ENCODE peak calls at places on chromosomes 7 and 10, in nine cellular contexts. H is lower lobe of right lung, Y is K562, S is coronary artery, Z is HCT116, K is adrenal gland, E is breast epithelium, J is IMR-90, G is RWPE1. D is an unnamed sample.

GRCh38 chr7:55193245-55193644 is 171.9 kb upstream of the LANCL2 start:
- DNase-seq in H (no peak), E (peak), Z (no peak), K (no peak), Y (no peak), J (peak), G (no peak), S (peak), D (no peak)

GRCh38 chr10:12965571-12965970 is 35.9 kb downstream of the CCDC3 start:
- DNase-seq in K (no peak), S (no peak), E (no peak), G (no peak), J (peak), Z (no peak), Y (no peak), H (no peak), D (no peak)

GRCh38 chr10:132066186-132066585 is 440 bp downstream of the JAKMIP3 start:
- DNase-seq in G (no peak), Z (no peak), S (peak), J (no peak), E (no peak), H (no peak), K (no peak), Y (no peak), D (no peak)

GRCh38 chr7:94056796-94057207 is 52.6 kb upstream of the BET1 start:
- DNase-seq in S (no peak), G (peak), K (no peak), E (no peak), Z (no peak), Y (no peak), J (peak), H (no peak), D (no peak)

GRCh38 chr10:43361532-43362190 is 9.8 kb upstream of the FXYD4 start:
- DNase-seq in Z (no peak), H (no peak), G (no peak), J (no peak), E (no peak), Y (no peak), S (no peak), K (no peak), D (no peak)

GRCh38 chr7:66423729-66424128 is 205.0 kb upstream of the KCTD7 start:
- DNase-seq in Y (no peak), K (no peak), G (no peak), E (no peak), J (no peak), H (no peak), Z (no peak), S (no peak), D (no peak)

GRCh38 chr10:125096371-125096770 is 64.0 kb downstream of the CTBP2 start:
- DNase-seq in E (no peak), Y (no peak), S (no peak), K (no peak), J (no peak), H (no peak), G (peak), Z (no peak), D (no peak)

GRCh38 chr7:17971392-17971791 is 31.1 kb upstream of the SNX13 start:
- DNase-seq in S (no peak), H (no peak), J (peak), E (no peak), Z (no peak), K (no peak), G (peak), Y (no peak), D (no peak)

DNA sequence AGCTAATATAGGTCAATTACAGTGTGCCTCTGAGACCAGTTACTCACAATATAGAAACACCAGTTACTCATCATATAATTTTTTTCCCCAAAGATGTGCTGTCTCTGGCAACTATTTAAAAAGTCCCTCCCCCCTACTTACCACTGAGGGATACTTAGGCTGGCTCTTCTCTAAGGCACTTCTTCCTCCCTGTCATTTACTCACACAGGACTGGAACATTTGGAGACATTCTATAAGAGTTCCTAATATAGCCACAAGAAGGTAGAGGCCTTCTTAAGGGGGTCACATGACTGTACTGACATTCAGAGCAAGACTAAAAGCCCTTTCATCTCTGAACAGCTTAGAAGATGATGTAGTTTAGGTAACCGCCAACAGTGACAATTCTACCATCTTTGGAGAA is 44.4 kb upstream of the SLIT1 start:
- DNase-seq in K (no peak), G (no peak), Y (no peak), H (no peak), Z (no peak), J (peak), S (no peak), E (no peak), D (no peak)
- TF ChIP-seq CTCF in K (no peak), G (no peak), Y (no peak), H (no peak), Z (no peak), J (no peak), S (no peak), E (no peak), D (no peak)

GRCh38 chr10:78626471-78626870 is 442.3 kb upstream of the ZMIZ1 start:
- DNase-seq in E (no peak), K (no peak), J (no peak), Z (no peak), H (no peak), S (no peak), Y (no peak), G (no peak), D (no peak)
- H3K27ac ChIP-seq in E (no peak), K (no peak), J (no peak), Z (no peak), H (no peak), S (no peak), Y (no peak), G (no peak), D (no peak)

GRCh38 chr7:12477620-12478019 is 74.0 kb upstream of the VWDE start:
- DNase-seq in J (no peak), H (no peak), G (no peak), E (no peak), S (no peak), Z (no peak), Y (no peak), K (no peak), D (no peak)
- TF ChIP-seq CTCF in J (no peak), H (no peak), G (no peak), E (no peak), S (no peak), Z (no peak), Y (no peak), K (no peak), D (no peak)

GRCh38 chr10:63707254-63707910 is 186.2 kb downstream of the REEP3 start:
- DNase-seq in S (no peak), G (peak), Y (peak), H (no peak), K (no peak), E (no peak), J (peak), Z (peak), D (no peak)
- H3K27ac ChIP-seq in S (peak), G (no peak), Y (peak), H (peak), K (peak), E (peak), J (no peak), Z (peak), D (no peak)

DNA sequence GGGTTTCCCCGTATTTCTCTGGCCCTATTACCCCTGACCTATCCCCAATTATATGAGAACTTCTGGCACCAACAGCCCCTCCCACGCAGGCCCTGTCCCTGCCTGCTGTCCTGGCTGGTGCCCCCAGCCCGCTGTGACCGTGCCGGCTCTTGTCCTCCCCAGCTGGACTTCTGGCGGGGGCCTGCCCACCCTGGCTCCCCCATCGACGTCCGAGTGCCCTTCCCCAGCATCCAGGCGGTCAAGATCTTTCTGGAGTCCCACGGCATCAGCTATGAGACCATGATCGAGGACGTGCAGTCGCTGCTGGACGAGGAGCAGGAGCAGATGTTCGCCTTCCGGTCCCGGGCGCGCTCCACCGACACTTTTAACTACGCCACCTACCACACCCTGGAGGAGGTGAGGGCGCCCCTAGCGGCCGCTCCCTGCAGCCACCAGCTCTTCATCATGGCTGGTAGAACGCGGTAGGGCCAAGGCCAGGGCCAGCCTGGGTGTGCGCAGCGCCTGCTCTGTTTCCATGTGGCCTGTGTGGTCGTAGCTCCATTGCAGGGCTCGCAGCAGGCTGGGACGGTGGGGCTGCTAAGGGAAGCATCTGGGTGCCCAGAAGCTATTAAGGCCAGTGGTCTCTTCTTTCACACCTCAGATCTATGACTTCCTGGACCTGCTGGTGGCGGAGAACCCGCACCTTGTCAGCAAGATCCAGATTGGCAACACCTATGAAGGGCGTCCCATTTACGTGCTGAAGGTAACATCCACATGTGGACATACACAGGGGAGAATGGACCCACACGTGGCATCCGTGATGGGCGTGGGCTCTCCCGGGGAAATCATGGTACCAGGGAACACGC is 1.4 kb downstream of the CPA1 start:
- DNase-seq in S (peak), Z (no peak), E (peak), G (no peak), K (no peak), J (no peak), H (no peak), Y (peak), D (no peak)
- TF ChIP-seq CTCF in S (no peak), Z (peak), E (no peak), G (no peak), K (no peak), J (no peak), H (no peak), Y (peak), D (no peak)

DNA sequence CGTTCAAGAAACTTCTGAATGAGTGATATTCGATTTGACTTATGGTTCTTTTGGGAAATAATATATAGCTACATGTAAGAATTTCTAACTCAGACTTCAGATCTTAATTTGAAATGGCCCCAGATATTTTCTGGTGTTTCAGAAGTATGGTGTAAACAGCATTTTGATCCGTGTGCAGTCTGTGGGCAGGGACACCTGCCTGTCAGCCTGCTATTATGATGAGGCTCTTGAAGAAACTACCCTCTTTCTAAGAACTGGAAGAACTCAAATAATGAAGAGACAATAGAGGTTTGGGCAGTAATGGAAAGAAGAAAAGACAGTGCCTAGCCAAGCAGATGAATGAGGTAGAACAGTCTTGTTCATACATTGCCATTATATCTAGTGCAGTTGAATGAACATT is 256.6 kb downstream of the ARHGAP21 start:
- DNase-seq in J (no peak), K (no peak), S (no peak), G (no peak), H (no peak), E (no peak), Y (no peak), Z (no peak), D (no peak)
- H3K27ac ChIP-seq in J (peak), K (no peak), S (no peak), G (no peak), H (peak), E (peak), Y (no peak), Z (no peak), D (peak)

GRCh38 chr7:38660427-38661099 is 29.4 kb upstream of the AMPH start:
- DNase-seq in H (peak), Z (peak), G (no peak), J (peak), K (peak), S (no peak), Y (peak), E (no peak), D (no peak)
- TF ChIP-seq CTCF in H (peak), Z (peak), G (peak), J (peak), K (peak), S (no peak), Y (peak), E (no peak), D (peak)